ENCODE peak calls at places on chromosomes 6 and 20, in four cellular contexts. D is GM12878, X is K562, K is HepG2. E is an unnamed sample.

GRCh38 chr20:21336455-21337151 is 33.5 kb downstream of the XRN2 start:
- DNase-seq in X (no peak), D (no peak), K (peak; percentile 25), E (no peak)

GRCh38 chr20:51650685-51651134 is 108.2 kb upstream of the NFATC2 start:
- DNase-seq in X (no peak), D (no peak), K (no peak), E (peak; percentile 15)

GRCh38 chr6:346389-347030 is 45.0 kb upstream of the IRF4 start:
- DNase-seq in K (no peak), D (no peak), X (no peak), E (no peak)

GRCh38 chr6:169292340-169293124 is 38.9 kb upstream of the THBS2 start:
- DNase-seq in D (no peak), X (no peak), K (peak; percentile 99), E (peak; percentile 90)

GRCh38 chr20:52049001-52049731 is 142.4 kb downstream of the ZFP64 start:
- DNase-seq in X (no peak), D (no peak), K (no peak), E (no peak)

GRCh38 chr6:144283781-144284473 is 1.2 kb upstream of the UTRN start:
- DNase-seq in X (no peak), K (no peak), D (no peak), E (no peak)

GRCh38 chr20:50967621-50968020 is 9.0 kb downstream of the MOCS3 start:
- DNase-seq in K (no peak), X (no peak), D (no peak), E (no peak)

GRCh38 chr6:86526238-86526637 is 411.1 kb upstream of the HTR1E start:
- DNase-seq in D (no peak), X (no peak), K (no peak), E (no peak)

GRCh38 chr6:152642578-152643375 is 5.6 kb upstream of the SYNE1 start:
- DNase-seq in D (no peak), K (peak; percentile 53), X (no peak), E (peak; percentile 53)

GRCh38 chr6:100099189-100100074 is 105.4 kb upstream of the MCHR2 start:
- DNase-seq in D (no peak), X (no peak), K (peak; percentile 27), E (peak; percentile 16)
- TF ChIP-seq ZBTB33 in D (no peak), X (no peak), K (no peak), E (no peak)

GRCh38 chr20:11053310-11053709 is 379.5 kb upstream of the JAG1 start:
- DNase-seq in X (no peak), D (no peak), K (no peak), E (no peak)
- H3K4me1 ChIP-seq in X (no peaks in the 10 kb centered on the region), D (no peaks in the 10 kb centered on the region), K (no peaks in the 10 kb centered on the region), E (no peaks in the 10 kb centered on the region)

GRCh38 chr20:8133816-8134451 is 1.9 kb downstream of the PLCB1 start:
- DNase-seq in X (no peak), K (no peak), D (no peak), E (no peak)
- TF ChIP-seq EZH2 in X (no peak), K (no peak), D (no peak), E (no peak)

GRCh38 chr20:41958391-41958790 is 340.2 kb upstream of the CHD6 start:
- DNase-seq in X (no peak), K (no peak), D (no peak), E (no peak)

GRCh38 chr20:41960166-41960565 is 342.0 kb upstream of the CHD6 start:
- DNase-seq in K (no peak), X (no peak), D (no peak), E (no peak)

GRCh38 chr20:41951615-41952014 is 333.4 kb upstream of the CHD6 start:
- DNase-seq in K (no peak), X (no peak), D (no peak), E (no peak)

DNA sequence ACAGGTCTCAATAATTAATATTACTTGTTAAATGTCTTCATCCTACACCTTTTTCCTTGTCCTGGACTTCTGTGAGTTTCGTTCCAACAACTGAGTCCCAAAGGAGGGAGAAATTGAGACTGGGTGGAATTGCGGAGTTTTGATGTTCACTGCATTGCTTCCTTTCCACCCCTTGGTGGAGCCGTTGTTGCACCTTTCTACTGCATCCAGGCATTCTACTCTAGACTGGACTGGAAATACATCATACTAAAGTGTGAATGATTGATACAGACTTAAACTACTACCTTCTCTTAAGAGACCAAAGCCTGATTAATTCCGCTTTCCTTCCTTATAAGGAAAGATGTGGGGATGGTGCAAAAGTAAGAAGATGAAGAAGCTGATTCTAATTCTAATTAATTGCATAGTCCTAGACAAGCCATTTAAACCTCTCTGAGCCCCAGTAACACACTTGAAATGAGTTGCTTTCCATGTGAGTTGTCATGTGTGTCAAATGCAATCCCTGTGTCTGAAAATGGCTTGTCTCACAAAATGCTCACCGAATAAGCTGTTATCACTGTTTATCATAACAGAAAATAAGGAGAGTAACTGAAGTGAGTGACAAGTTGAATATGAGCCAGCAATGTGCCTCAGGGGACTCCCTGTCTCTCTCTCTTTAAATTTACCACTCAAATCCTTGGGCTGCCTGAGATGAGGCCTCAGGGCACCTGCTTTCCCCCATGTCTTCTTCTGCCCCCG is 338.3 kb upstream of the CHD6 start:
- DNase-seq in X (peak; percentile 36), D (no peak), K (peak; percentile 39), E (no peak)
- TF ChIP-seq ZBTB33 in X (no peak), D (no peak), K (no peak), E (no peak)

GRCh38 chr6:13593720-13594119 is 19.3 kb downstream of the SIRT5 start:
- DNase-seq in X (no peak), D (no peak), K (no peak), E (no peak)
- H3K4me1 ChIP-seq in X (no peaks in the 10 kb centered on the region), D (no peaks in the 10 kb centered on the region), K (no peaks in the 10 kb centered on the region), E (no peaks in the 10 kb centered on the region)

E was measured in HCT116.